ENCODE peak calls at places on chromosomes 2 and 18, in eight cellular contexts. E, P, C, Z, S, W, L and F are unnamed samples. For H3K27me3, the result is how much of the 10 kb centered on the place peaks cover.

GRCh38 chr2:157743051-157743450 is 114.4 kb upstream of the ACVR1C start:
- DNase-seq in S (no peak), W (no peak), Z (no peak), E (no peak), P (no peak), C (no peak), L (no peak), F (no peak)

GRCh38 chr2:38274286-38275276 is 102.5 kb downstream of the ATL2 start:
- DNase-seq in E (no peak), C (no peak), W (peak), P (no peak), S (no peak), L (no peak), Z (peak), F (no peak)

GRCh38 chr18:74251297-74252031 is 40.3 kb downstream of the CYB5A start:
- DNase-seq in P (no peak), W (peak), C (no peak), Z (peak), S (no peak), L (no peak), E (no peak), F (no peak)

GRCh38 chr2:75523313-75524275 is 37.1 kb downstream of the EVA1A start:
- DNase-seq in L (no peak), C (no peak), Z (peak), W (no peak), E (no peak), S (no peak), P (no peak), F (no peak)

GRCh38 chr18:34651586-34652369 is 58.3 kb upstream of the DTNA start:
- DNase-seq in P (no peak), L (no peak), W (no peak), C (no peak), E (no peak), S (no peak), Z (no peak), F (no peak)

GRCh38 chr2:80246449-80247025 is 58.0 kb downstream of the LRRTM1 start:
- DNase-seq in W (no peak), C (no peak), L (no peak), E (no peak), S (no peak), P (no peak), Z (no peak), F (no peak)

GRCh38 chr2:60386436-60386835 is 167.0 kb downstream of the BCL11A start:
- DNase-seq in Z (no peak), L (no peak), P (no peak), S (no peak), E (no peak), W (no peak), C (no peak), F (no peak)

GRCh38 chr18:43932140-43932539 is 654.9 kb upstream of the SYT4 start:
- DNase-seq in Z (no peak), P (no peak), S (no peak), L (no peak), E (no peak), C (no peak), W (no peak), F (no peak)

GRCh38 chr2:70975237-70975636 is 3.2 kb upstream of the ANKRD53 start:
- DNase-seq in L (no peak), S (no peak), C (no peak), W (no peak), E (no peak), Z (no peak), P (peak), F (no peak)

GRCh38 chr2:130728007-130728454 is 839 bp upstream of the GPR148 start:
- DNase-seq in L (no peak), W (no peak), Z (no peak), P (peak), S (peak), C (no peak), E (no peak), F (no peak)

GRCh38 chr2:64787698-64788097 is 134.0 kb upstream of the SERTAD2 start:
- DNase-seq in E (peak), S (no peak), L (no peak), P (no peak), W (no peak), C (no peak), Z (no peak), F (no peak)

GRCh38 chr2:24365051-24365450 is 4.7 kb upstream of the ITSN2 start:
- DNase-seq in E (no peak), S (peak), W (peak), C (no peak), L (peak), Z (no peak), P (peak), F (peak)

GRCh38 chr2:25473131-25473530 is 131.4 kb upstream of the DNMT3A start:
- DNase-seq in E (no peak), L (no peak), W (no peak), C (no peak), P (no peak), S (no peak), Z (no peak), F (no peak)

GRCh38 chr2:149690825-149691224 is 103.2 kb upstream of the MMADHC start:
- DNase-seq in E (no peak), Z (no peak), L (no peak), C (no peak), P (no peak), S (no peak), W (no peak), F (no peak)

GRCh38 chr2:128379021-128380005 is 60.6 kb upstream of the HS6ST1 start:
- DNase-seq in L (peak), C (no peak), P (peak), S (no peak), E (peak), W (peak), Z (peak), F (peak)

GRCh38 chr2:155442755-155443372 is 744.4 kb downstream of the KCNJ3 start:
- DNase-seq in P (no peak), E (no peak), Z (no peak), W (no peak), C (no peak), S (no peak), L (no peak), F (no peak)

GRCh38 chr2:230974096-230974913 is 21.6 kb upstream of the SPATA3 start:
- DNase-seq in C (no peak), Z (no peak), P (no peak), W (no peak), E (no peak), L (no peak), S (no peak), F (no peak)

GRCh38 chr2:127050803-127051115 is 56.2 kb downstream of the BIN1 start:
- DNase-seq in W (peak), S (no peak), L (no peak), P (peak), E (no peak), C (no peak), Z (no peak), F (no peak)

GRCh38 chr2:218282173-218282991 is 9.9 kb downstream of the TMBIM1 start:
- DNase-seq in P (no peak), C (no peak), Z (no peak), L (no peak), E (no peak), W (no peak), S (peak), F (no peak)

GRCh38 chr2:148989882-148990493 is 48.5 kb upstream of the LYPD6B start:
- DNase-seq in C (no peak), P (no peak), Z (peak), S (peak), L (peak), W (peak), E (no peak), F (peak)

GRCh38 chr2:41927581-41928260 is 120.1 kb upstream of the PKDCC start:
- DNase-seq in E (no peak), Z (no peak), C (no peak), S (no peak), P (no peak), W (peak), L (peak), F (no peak)

GRCh38 chr18:62767321-62767720 is 52.0 kb downstream of the PHLPP1 start:
- DNase-seq in S (no peak), C (no peak), P (no peak), Z (no peak), W (no peak), L (no peak), E (no peak), F (no peak)

GRCh38 chr2:220466251-220466691 is 838.8 kb downstream of the SLC4A3 start:
- DNase-seq in P (no peak), L (no peak), Z (no peak), E (no peak), W (no peak), C (no peak), S (no peak), F (no peak)

DNA sequence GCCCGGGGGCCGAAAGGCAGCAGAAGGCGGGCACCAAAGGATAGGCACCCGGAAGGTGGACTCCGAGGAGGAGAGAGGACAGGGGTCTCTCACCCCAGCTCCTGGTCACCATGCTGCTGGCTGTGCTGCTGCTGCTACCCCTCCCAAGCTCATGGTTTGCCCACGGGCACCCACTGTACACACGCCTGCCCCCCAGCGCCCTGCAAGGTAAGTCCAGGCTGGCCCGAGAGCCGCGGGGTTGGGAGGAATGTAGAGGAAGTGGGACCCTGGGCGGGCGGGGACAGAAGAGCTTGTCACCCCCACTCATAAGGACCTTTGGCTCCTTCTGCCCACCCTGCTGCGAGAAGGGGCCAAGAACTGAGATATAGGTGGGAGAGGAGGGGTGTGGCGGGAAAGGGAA is 301 bp downstream of the PRSS56 start:
- DNase-seq in Z (no peak), L (no peak), P (no peak), W (no peak), S (no peak), E (no peak), C (no peak), F (no peak)
- H3K27me3 ChIP-seq in Z (under half), L (under half), P (under half), W (under half), S (under half), E (under half), C (under half), F (half or more)

GRCh38 chr2:20429528-20429927 is 17.3 kb upstream of the RHOB start:
- DNase-seq in L (no peak), E (peak), C (no peak), Z (no peak), S (no peak), W (no peak), P (no peak), F (peak)
- TF ChIP-seq POLR2A in L (no peak), E (no peak), C (no peak), Z (no peak), S (no peak), W (no peak), P (no peak), F (peak)

GRCh38 chr18:58640428-58640805 is 11.5 kb upstream of the ALPK2 start:
- DNase-seq in L (no peak), E (no peak), Z (no peak), W (no peak), S (no peak), P (no peak), C (no peak), F (no peak)
- H3K27ac ChIP-seq in L (no peak), E (peak), Z (no peak), W (no peak), S (no peak), P (no peak), C (peak), F (no peak)

GRCh38 chr2:196534533-196534932 is 105.0 kb upstream of the CCDC150 start:
- DNase-seq in S (no peak), E (no peak), W (no peak), C (no peak), Z (no peak), P (no peak), L (no peak), F (no peak)

GRCh38 chr2:196533998-196534397 is 105.5 kb upstream of the CCDC150 start:
- DNase-seq in C (no peak), W (no peak), P (no peak), L (no peak), S (no peak), E (no peak), Z (no peak), F (no peak)

GRCh38 chr2:196528486-196529223 is 110.9 kb upstream of the CCDC150 start:
- DNase-seq in S (no peak), L (no peak), E (no peak), P (no peak), W (no peak), Z (no peak), C (no peak), F (no peak)

GRCh38 chr2:196535080-196535479 is 104.4 kb upstream of the CCDC150 start:
- DNase-seq in Z (no peak), S (no peak), C (no peak), W (no peak), E (no peak), P (no peak), L (no peak), F (no peak)

GRCh38 chr2:196530910-196531309 is 108.6 kb upstream of the CCDC150 start:
- DNase-seq in E (no peak), C (no peak), W (no peak), Z (no peak), L (no peak), S (no peak), P (no peak), F (no peak)
- H3K27me3 ChIP-seq in E (under half), C (under half), W (under half), Z (under half), L (under half), S (under half), P (under half), F (under half)

GRCh38 chr2:46462936-46463335 is 16.4 kb upstream of the TMEM247 start:
- DNase-seq in P (no peak), S (no peak), L (no peak), E (peak), W (no peak), Z (no peak), C (no peak), F (no peak)

GRCh38 chr2:46459694-46460093 is 19.7 kb upstream of the TMEM247 start:
- DNase-seq in W (no peak), L (no peak), Z (no peak), P (no peak), C (no peak), S (no peak), E (no peak), F (no peak)

GRCh38 chr2:46461716-46462171 is 17.6 kb upstream of the TMEM247 start:
- DNase-seq in C (no peak), E (no peak), S (no peak), P (no peak), W (no peak), L (no peak), Z (no peak), F (no peak)

GRCh38 chr2:46460241-46460921 is 19.0 kb upstream of the TMEM247 start:
- DNase-seq in C (no peak), S (peak), P (no peak), L (peak), Z (peak), W (peak), E (no peak), F (peak)

DNA sequence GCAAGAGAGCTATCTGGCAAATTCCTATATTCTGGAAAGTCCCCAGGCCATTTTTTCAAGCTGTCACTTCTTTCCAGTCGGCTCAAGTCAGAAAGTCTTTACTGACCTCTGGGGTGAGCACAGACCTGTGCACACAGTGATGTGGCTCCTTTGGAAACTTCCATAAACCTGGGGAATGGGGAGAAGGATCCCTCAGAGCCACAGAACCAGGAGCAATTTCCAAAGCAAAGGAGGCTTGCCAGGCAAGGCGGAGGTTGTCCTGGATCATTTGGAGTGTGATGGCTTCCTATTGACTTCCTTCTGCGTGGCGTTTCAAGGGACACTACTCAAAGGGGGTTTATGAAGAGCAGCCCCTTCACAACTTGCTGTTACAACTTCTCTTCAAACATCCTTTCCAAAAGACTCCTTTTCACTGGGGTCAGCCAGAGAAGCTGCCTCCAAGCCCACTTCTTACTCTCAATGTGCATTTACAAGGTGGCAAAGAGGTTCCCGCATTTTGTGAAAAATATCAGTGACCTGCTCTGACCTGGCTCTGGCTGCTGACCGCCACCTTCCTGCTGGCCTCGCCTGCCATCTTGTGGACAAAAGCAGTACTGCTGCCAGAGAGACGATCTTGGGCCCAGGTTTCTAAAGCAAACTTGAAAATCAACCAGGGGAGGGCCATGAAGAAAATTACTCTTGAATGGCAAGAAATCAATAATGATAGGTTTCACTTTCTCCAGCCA is 18.2 kb upstream of the TMEM247 start:
- DNase-seq in P (peak), Z (peak), S (peak), E (no peak), L (peak), W (peak), C (peak), F (peak)
- TF ChIP-seq POLR2A in P (no peak), Z (no peak), S (no peak), E (no peak), L (no peak), W (peak), C (no peak), F (no peak)

GRCh38 chr2:173962036-173962435 is 3.1 kb downstream of the SP3 start:
- DNase-seq in Z (no peak), W (no peak), L (no peak), S (no peak), C (no peak), P (no peak), E (no peak), F (no peak)

GRCh38 chr2:173959909-173960308 is 5.3 kb downstream of the SP3 start:
- DNase-seq in P (no peak), Z (no peak), S (no peak), E (no peak), W (no peak), C (no peak), L (no peak), F (no peak)

GRCh38 chr2:173959358-173959884 is 5.8 kb downstream of the SP3 start:
- DNase-seq in W (no peak), E (no peak), L (no peak), P (no peak), S (no peak), Z (no peak), C (no peak), F (no peak)

GRCh38 chr2:173962583-173963110 is 2.5 kb downstream of the SP3 start:
- DNase-seq in Z (no peak), S (no peak), C (no peak), P (no peak), L (no peak), W (no peak), E (no peak), F (no peak)

GRCh38 chr2:173961346-173961705 is 3.8 kb downstream of the SP3 start:
- DNase-seq in L (no peak), W (no peak), Z (peak), P (no peak), E (no peak), S (no peak), C (no peak), F (no peak)
- H3K27ac ChIP-seq in L (no peak), W (no peak), Z (peak), P (peak), E (peak), S (peak), C (no peak), F (no peak)

GRCh38 chr2:100140582-100140981 is 1.8 kb downstream of the AFF3 start:
- DNase-seq in W (no peak), L (no peak), C (no peak), Z (no peak), P (no peak), E (no peak), S (no peak), F (no peak)
- H3K27me3 ChIP-seq in W (under half), L (under half), C (under half), Z (under half), P (under half), E (under half), S (under half), F (under half)

DNA sequence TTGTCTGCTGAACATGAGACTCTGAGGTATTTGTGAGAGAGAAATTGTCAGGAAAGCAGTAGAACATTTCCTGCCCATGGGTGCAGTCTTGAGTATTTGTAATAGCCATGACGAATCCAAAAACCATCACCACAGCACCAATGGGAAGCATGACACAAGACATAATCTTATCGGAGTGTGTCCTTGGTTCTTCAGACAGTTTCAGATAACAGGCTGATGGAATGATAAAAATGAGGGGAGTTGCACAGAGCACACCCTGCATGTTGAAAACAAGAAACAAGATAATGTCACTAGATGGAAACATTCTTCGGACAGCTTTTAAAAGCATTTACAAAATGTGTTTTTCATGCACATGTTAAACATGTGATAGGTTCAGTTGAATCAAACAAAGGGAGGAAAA is 56.9 kb downstream of the SLC38A11 start:
- DNase-seq in P (no peak), Z (peak), C (no peak), L (no peak), W (no peak), S (no peak), E (no peak), F (no peak)
- TF ChIP-seq POLR2A in P (no peak), Z (no peak), C (no peak), L (no peak), W (no peak), S (no peak), E (no peak), F (no peak)